ENCODE peak calls at places on chromosomes 16 and 17, in five cellular contexts. T is NCI-H1092, M is HT1080, I is RCC 7860, L is iris pigment epithelial cell. N is an unnamed sample.

GRCh38 chr16:30024451-30024850 is 1.5 kb downstream of the C16orf92 start:
- DNase-seq in T (no peak), M (no peak), I (no peak), L (no peak), N (no peak)

GRCh38 chr17:29726721-29727252 is 104.1 kb upstream of the CORO6 start:
- DNase-seq in T (no peak), M (peak), I (peak), L (peak), N (no peak)

GRCh38 chr17:59154721-59155438 is at the start of gene SKA2:
- DNase-seq in T (peak), M (no peak), I (peak), L (peak), N (peak)

GRCh38 chr17:49450181-49450580 is 35.5 kb upstream of the PHB1 start:
- DNase-seq in T (no peak), M (no peak), I (no peak), L (no peak), N (no peak)

GRCh38 chr16:72997141-72997542 is 50.8 kb downstream of the ZFHX3 start:
- DNase-seq in T (no peak), M (no peak), I (no peak), L (peak), N (no peak)

GRCh38 chr16:50520451-50521245 is 27.5 kb upstream of the NKD1 start:
- DNase-seq in T (no peak), M (peak), I (no peak), L (no peak), N (peak)

GRCh38 chr16:35598696-35599332 is 2139.4 kb downstream of the TP53TG3F start:
- DNase-seq in T (no peak), M (peak), I (peak), L (no peak), N (no peak)

GRCh38 chr17:81256616-81257015 is 17.5 kb downstream of the NDUFAF8 start:
- DNase-seq in T (no peak), M (no peak), I (peak), L (peak), N (no peak)

GRCh38 chr17:44223574-44224046 is 4.1 kb upstream of the UBTF start:
- DNase-seq in T (no peak), M (peak), I (peak), L (no peak), N (no peak)

GRCh38 chr16:15484662-15485061 is 50.3 kb downstream of the BMERB1 start:
- DNase-seq in T (no peak), M (peak), I (peak), L (peak), N (no peak)

GRCh38 chr17:49694847-49695697 is 12.7 kb downstream of the SLC35B1 start:
- DNase-seq in T (no peak), M (peak), I (no peak), L (no peak), N (no peak)

GRCh38 chr16:2897110-2897509 is 14.1 kb downstream of the FLYWCH2 start:
- DNase-seq in T (no peak), M (no peak), I (peak), L (peak), N (no peak)

GRCh38 chr17:41308251-41308917 is 725 bp downstream of the KRTAP16-1 start:
- DNase-seq in T (peak), M (peak), I (peak), L (no peak), N (no peak)

GRCh38 chr16:75854117-75854516 is 127.8 kb upstream of the CPHXL start:
- DNase-seq in T (no peak), M (no peak), I (no peak), L (no peak), N (no peak)

GRCh38 chr17:79993390-79994221 is 42.1 kb downstream of the TBC1D16 start:
- DNase-seq in T (peak), M (no peak), I (no peak), L (peak), N (no peak)

GRCh38 chr16:75572859-75573542 is 6.8 kb downstream of the GABARAPL2 start:
- DNase-seq in T (no peak), M (no peak), I (no peak), L (peak), N (no peak)

GRCh38 chr17:56029980-56030624 is 123.2 kb upstream of the ANKFN1 start:
- DNase-seq in T (no peak), M (no peak), I (no peak), L (no peak), N (no peak)

GRCh38 chr17:7043544-7044268 is at the start of gene SLC16A11:
- DNase-seq in T (peak), M (no peak), I (no peak), L (no peak), N (no peak)

GRCh38 chr16:89334461-89334860 is 117.0 kb downstream of the ZNF778 start:
- DNase-seq in T (no peak), M (no peak), I (no peak), L (no peak), N (no peak)

GRCh38 chr17:44110823-44111633 is 12.4 kb downstream of the HDAC5 start:
- DNase-seq in T (peak), M (peak), I (peak), L (peak), N (peak)

GRCh38 chr16:66490774-66491715 is 58.9 kb downstream of the TK2 start:
- DNase-seq in T (no peak), M (no peak), I (no peak), L (no peak), N (no peak)

GRCh38 chr17:42287305-42288077 is 807 bp upstream of the STAT5A start:
- DNase-seq in T (no peak), M (no peak), I (no peak), L (no peak), N (peak)

GRCh38 chr17:78925234-78925633 is at the start of gene TIMP2:
- DNase-seq in T (peak), M (peak), I (peak), L (peak), N (peak)

GRCh38 chr16:17327671-17328335 is 143.0 kb downstream of the XYLT1 start:
- DNase-seq in T (no peak), M (no peak), I (no peak), L (no peak), N (no peak)

GRCh38 chr16:20415541-20415940 is 6.2 kb downstream of the ACSM5 start:
- DNase-seq in T (no peak), M (peak), I (peak), L (no peak), N (no peak)

GRCh38 chr16:4433914-4434787 is 8.5 kb downstream of the DNAJA3 start:
- DNase-seq in T (no peak), M (no peak), I (no peak), L (no peak), N (no peak)